ENCODE peak calls at places on chromosomes 5 and 9, in four cellular contexts. One of them, this sample, is unnamed. For H3K27me3, the result is how much of the 10 kb centered on the place peaks cover.

GRCh38 chr9:137432687-137433348 is 8.3 kb downstream of the ENTPD8 start:
- DNase-seq in body of pancreas: no peak
- DNase-seq in lung: no peak
- DNase-seq in naive thymus-derived CD4-positive, alpha-beta T cell: no peak
- DNase-seq in this sample: no peak

GRCh38 chr9:94081864-94082468 is 2.3 kb upstream of the PTPDC1 start:
- DNase-seq in body of pancreas: no peak
- DNase-seq in lung: no peak
- DNase-seq in naive thymus-derived CD4-positive, alpha-beta T cell: no peak
- DNase-seq in this sample: no peak

GRCh38 chr9:27701664-27702063 is 128.4 kb upstream of the C9orf72 start:
- DNase-seq in body of pancreas: peak
- DNase-seq in lung: peak
- DNase-seq in naive thymus-derived CD4-positive, alpha-beta T cell: no peak
- DNase-seq in this sample: no peak

GRCh38 chr9:72933730-72934665 is 18.9 kb downstream of the ALDH1A1 start:
- DNase-seq in body of pancreas: no peak
- DNase-seq in lung: no peak
- DNase-seq in naive thymus-derived CD4-positive, alpha-beta T cell: no peak
- DNase-seq in this sample: no peak

GRCh38 chr5:145245354-145245753 is 589.8 kb downstream of the PRELID2 start:
- DNase-seq in body of pancreas: no peak
- DNase-seq in lung: no peak
- DNase-seq in naive thymus-derived CD4-positive, alpha-beta T cell: no peak
- DNase-seq in this sample: no peak

GRCh38 chr9:115981011-115981410 is 172.6 kb upstream of the PAPPA start:
- DNase-seq in body of pancreas: no peak
- DNase-seq in lung: no peak
- DNase-seq in naive thymus-derived CD4-positive, alpha-beta T cell: no peak
- DNase-seq in this sample: no peak

GRCh38 chr5:169296456-169297220 is 4.3 kb downstream of the SLIT3 start:
- DNase-seq in body of pancreas: peak
- DNase-seq in lung: peak
- DNase-seq in naive thymus-derived CD4-positive, alpha-beta T cell: no peak
- DNase-seq in this sample: no peak

GRCh38 chr5:179889885-179890284 is 17.8 kb downstream of the TBC1D9B start:
- DNase-seq in body of pancreas: no peak
- DNase-seq in lung: no peak
- DNase-seq in naive thymus-derived CD4-positive, alpha-beta T cell: no peak
- DNase-seq in this sample: no peak

GRCh38 chr5:151627650-151628049 is 36.5 kb upstream of the FAT2 start:
- DNase-seq in body of pancreas: no peak
- DNase-seq in lung: no peak
- DNase-seq in naive thymus-derived CD4-positive, alpha-beta T cell: no peak
- DNase-seq in this sample: no peak

GRCh38 chr9:71752352-71752751 is 16.0 kb downstream of the CEMIP2 start:
- DNase-seq in body of pancreas: no peak
- DNase-seq in lung: no peak
- DNase-seq in naive thymus-derived CD4-positive, alpha-beta T cell: no peak
- DNase-seq in this sample: no peak

GRCh38 chr9:79023134-79023577 is 548.6 kb upstream of the TLE4 start:
- DNase-seq in body of pancreas: no peak
- DNase-seq in lung: no peak
- DNase-seq in naive thymus-derived CD4-positive, alpha-beta T cell: no peak
- DNase-seq in this sample: no peak

GRCh38 chr9:131516930-131517329 is 14.1 kb downstream of the UCK1 start:
- DNase-seq in body of pancreas: no peak
- DNase-seq in lung: no peak
- DNase-seq in naive thymus-derived CD4-positive, alpha-beta T cell: no peak
- DNase-seq in this sample: no peak

GRCh38 chr9:17906841-17907779 is 328.2 kb downstream of the SH3GL2 start:
- DNase-seq in body of pancreas: no peak
- DNase-seq in lung: no peak
- DNase-seq in naive thymus-derived CD4-positive, alpha-beta T cell: no peak
- DNase-seq in this sample: no peak

GRCh38 chr5:138569759-138570158 is 5.4 kb downstream of the HSPA9 start:
- DNase-seq in body of pancreas: no peak
- DNase-seq in lung: no peak
- DNase-seq in naive thymus-derived CD4-positive, alpha-beta T cell: no peak
- DNase-seq in this sample: no peak

GRCh38 chr5:148834689-148835088 is 8.3 kb downstream of the ADRB2 start:
- DNase-seq in body of pancreas: no peak
- DNase-seq in lung: no peak
- DNase-seq in naive thymus-derived CD4-positive, alpha-beta T cell: no peak
- DNase-seq in this sample: no peak
- H3K4me3 ChIP-seq in body of pancreas: no peak
- H3K4me3 ChIP-seq in lung: no peak
- H3K4me3 ChIP-seq in naive thymus-derived CD4-positive, alpha-beta T cell: no peak
- H3K4me3 ChIP-seq in this sample: no peak

GRCh38 chr5:73303139-73304079 is 130.4 kb downstream of the TMEM174 start:
- DNase-seq in body of pancreas: peak
- DNase-seq in lung: no peak
- DNase-seq in naive thymus-derived CD4-positive, alpha-beta T cell: no peak
- DNase-seq in this sample: no peak
- H3K27me3 ChIP-seq in body of pancreas: under half
- H3K27me3 ChIP-seq in lung: under half
- H3K27me3 ChIP-seq in naive thymus-derived CD4-positive, alpha-beta T cell: under half
- H3K27me3 ChIP-seq in this sample: under half

GRCh38 chr9:34647651-34648050 is 1.2 kb downstream of the GALT start:
- DNase-seq in body of pancreas: no peak
- DNase-seq in lung: no peak
- DNase-seq in naive thymus-derived CD4-positive, alpha-beta T cell: no peak
- DNase-seq in this sample: peak
- H3K4me3 ChIP-seq in body of pancreas: no peak
- H3K4me3 ChIP-seq in lung: peak
- H3K4me3 ChIP-seq in naive thymus-derived CD4-positive, alpha-beta T cell: peak
- H3K4me3 ChIP-seq in this sample: peak

GRCh38 chr5:123111502-123111901 is 22.5 kb downstream of the PRDM6 start:
- DNase-seq in body of pancreas: no peak
- DNase-seq in lung: no peak
- DNase-seq in naive thymus-derived CD4-positive, alpha-beta T cell: no peak
- DNase-seq in this sample: no peak

GRCh38 chr5:123107343-123108240 is 18.6 kb downstream of the PRDM6 start:
- DNase-seq in body of pancreas: no peak
- DNase-seq in lung: no peak
- DNase-seq in naive thymus-derived CD4-positive, alpha-beta T cell: no peak
- DNase-seq in this sample: no peak

DNA sequence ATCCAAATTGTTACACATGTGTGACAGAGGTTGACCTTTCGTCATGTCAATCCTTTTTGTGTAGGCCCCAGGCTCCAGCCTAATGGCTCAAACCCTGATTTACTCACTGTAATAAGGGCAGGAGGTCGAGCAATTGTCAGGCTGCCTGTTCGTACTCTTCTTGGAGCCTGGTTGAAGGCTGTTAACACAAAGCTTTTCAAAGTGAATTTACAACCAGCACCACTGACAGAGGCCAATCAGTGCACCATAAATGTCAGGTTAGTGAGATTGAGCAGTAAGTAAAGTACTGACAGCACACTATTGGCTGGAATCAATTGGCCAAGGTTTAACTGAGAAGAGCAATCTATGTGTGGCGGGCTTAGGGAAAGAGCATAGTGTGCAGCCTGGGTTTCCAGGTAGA is 16.8 kb downstream of the PRDM6 start:
- DNase-seq in body of pancreas: no peak
- DNase-seq in lung: no peak
- DNase-seq in naive thymus-derived CD4-positive, alpha-beta T cell: no peak
- DNase-seq in this sample: no peak
- H3K27me3 ChIP-seq in body of pancreas: under half
- H3K27me3 ChIP-seq in lung: under half
- H3K27me3 ChIP-seq in naive thymus-derived CD4-positive, alpha-beta T cell: under half
- H3K27me3 ChIP-seq in this sample: under half

DNA sequence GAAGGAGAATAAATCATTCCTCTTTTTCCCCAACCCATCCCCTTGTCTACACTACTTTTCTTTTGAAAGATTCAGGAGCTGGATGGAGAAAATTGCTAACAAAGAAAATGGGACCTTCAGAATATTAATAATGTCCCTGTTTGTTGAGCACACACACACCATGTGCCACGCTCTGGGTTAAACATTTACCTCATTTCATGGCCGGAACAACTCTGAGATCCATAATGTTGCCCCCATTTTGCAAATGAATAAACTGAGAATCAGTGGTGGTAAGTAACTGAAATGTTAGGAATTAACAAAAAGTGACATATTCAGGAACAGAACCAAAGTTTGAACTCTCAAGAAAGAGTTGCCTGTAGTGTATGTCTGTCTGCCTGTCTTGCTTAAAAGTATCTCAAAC is 51.5 kb upstream of the SMAD5 start:
- DNase-seq in body of pancreas: no peak
- DNase-seq in lung: no peak
- DNase-seq in naive thymus-derived CD4-positive, alpha-beta T cell: no peak
- DNase-seq in this sample: no peak
- H3K4me3 ChIP-seq in body of pancreas: no peak
- H3K4me3 ChIP-seq in lung: no peak
- H3K4me3 ChIP-seq in naive thymus-derived CD4-positive, alpha-beta T cell: no peak
- H3K4me3 ChIP-seq in this sample: no peak

GRCh38 chr9:134701581-134702259 is 60.1 kb downstream of the COL5A1 start:
- DNase-seq in body of pancreas: no peak
- DNase-seq in lung: no peak
- DNase-seq in naive thymus-derived CD4-positive, alpha-beta T cell: no peak
- DNase-seq in this sample: no peak

GRCh38 chr9:134700636-134701350 is 59.2 kb downstream of the COL5A1 start:
- DNase-seq in body of pancreas: no peak
- DNase-seq in lung: no peak
- DNase-seq in naive thymus-derived CD4-positive, alpha-beta T cell: no peak
- DNase-seq in this sample: no peak

GRCh38 chr9:134704499-134704898 is 62.9 kb downstream of the COL5A1 start:
- DNase-seq in body of pancreas: no peak
- DNase-seq in lung: no peak
- DNase-seq in naive thymus-derived CD4-positive, alpha-beta T cell: no peak
- DNase-seq in this sample: no peak

GRCh38 chr9:134699343-134699740 is 57.7 kb downstream of the COL5A1 start:
- DNase-seq in body of pancreas: no peak
- DNase-seq in lung: no peak
- DNase-seq in naive thymus-derived CD4-positive, alpha-beta T cell: no peak
- DNase-seq in this sample: no peak

GRCh38 chr9:134702291-134702690 is 60.7 kb downstream of the COL5A1 start:
- DNase-seq in body of pancreas: no peak
- DNase-seq in lung: no peak
- DNase-seq in naive thymus-derived CD4-positive, alpha-beta T cell: no peak
- DNase-seq in this sample: no peak
- H3K27me3 ChIP-seq in body of pancreas: under half
- H3K27me3 ChIP-seq in lung: under half
- H3K27me3 ChIP-seq in naive thymus-derived CD4-positive, alpha-beta T cell: under half
- H3K27me3 ChIP-seq in this sample: under half

GRCh38 chr5:181170237-181170830 is 22.9 kb downstream of the OR2V2 start:
- DNase-seq in body of pancreas: no peak
- DNase-seq in lung: no peak
- DNase-seq in naive thymus-derived CD4-positive, alpha-beta T cell: no peak
- DNase-seq in this sample: no peak
- H3K4me3 ChIP-seq in body of pancreas: no peak
- H3K4me3 ChIP-seq in lung: no peak
- H3K4me3 ChIP-seq in naive thymus-derived CD4-positive, alpha-beta T cell: no peak
- H3K4me3 ChIP-seq in this sample: no peak

GRCh38 chr5:483434-484184 is 40.6 kb downstream of the EXOC3 start:
- DNase-seq in body of pancreas: no peak
- DNase-seq in lung: no peak
- DNase-seq in naive thymus-derived CD4-positive, alpha-beta T cell: no peak
- DNase-seq in this sample: no peak

GRCh38 chr5:482021-482420 is 39.0 kb downstream of the EXOC3 start:
- DNase-seq in body of pancreas: no peak
- DNase-seq in lung: no peak
- DNase-seq in naive thymus-derived CD4-positive, alpha-beta T cell: no peak
- DNase-seq in this sample: no peak

GRCh38 chr5:484556-484955 is 39.7 kb downstream of the SLC9A3 start:
- DNase-seq in body of pancreas: no peak
- DNase-seq in lung: no peak
- DNase-seq in naive thymus-derived CD4-positive, alpha-beta T cell: no peak
- DNase-seq in this sample: no peak

GRCh38 chr5:482506-482905 is 39.5 kb downstream of the EXOC3 start:
- DNase-seq in body of pancreas: no peak
- DNase-seq in lung: no peak
- DNase-seq in naive thymus-derived CD4-positive, alpha-beta T cell: no peak
- DNase-seq in this sample: no peak

DNA sequence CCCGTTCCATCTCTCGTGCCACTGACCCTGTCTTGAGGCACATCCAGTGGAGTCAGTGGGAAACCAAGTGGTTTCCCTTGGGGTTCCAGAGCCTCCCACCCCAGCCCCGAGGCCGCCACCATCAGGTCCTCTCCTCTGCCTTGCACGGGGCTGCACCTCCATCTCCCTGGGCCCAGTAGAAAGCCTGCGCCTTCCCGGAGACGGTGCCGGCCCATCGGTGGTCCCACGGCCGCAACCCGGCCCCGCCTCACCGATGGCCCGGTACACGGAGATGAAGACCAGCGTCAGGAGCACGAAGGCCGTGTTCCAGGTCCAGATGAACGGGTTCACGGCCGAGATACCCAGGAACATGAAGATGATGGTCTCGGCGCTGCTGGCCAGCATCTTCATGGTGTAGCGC is 40.0 kb downstream of the EXOC3 start:
- DNase-seq in body of pancreas: no peak
- DNase-seq in lung: no peak
- DNase-seq in naive thymus-derived CD4-positive, alpha-beta T cell: no peak
- DNase-seq in this sample: no peak
- H3K27me3 ChIP-seq in body of pancreas: under half
- H3K27me3 ChIP-seq in lung: under half
- H3K27me3 ChIP-seq in naive thymus-derived CD4-positive, alpha-beta T cell: under half
- H3K27me3 ChIP-seq in this sample: under half

DNA sequence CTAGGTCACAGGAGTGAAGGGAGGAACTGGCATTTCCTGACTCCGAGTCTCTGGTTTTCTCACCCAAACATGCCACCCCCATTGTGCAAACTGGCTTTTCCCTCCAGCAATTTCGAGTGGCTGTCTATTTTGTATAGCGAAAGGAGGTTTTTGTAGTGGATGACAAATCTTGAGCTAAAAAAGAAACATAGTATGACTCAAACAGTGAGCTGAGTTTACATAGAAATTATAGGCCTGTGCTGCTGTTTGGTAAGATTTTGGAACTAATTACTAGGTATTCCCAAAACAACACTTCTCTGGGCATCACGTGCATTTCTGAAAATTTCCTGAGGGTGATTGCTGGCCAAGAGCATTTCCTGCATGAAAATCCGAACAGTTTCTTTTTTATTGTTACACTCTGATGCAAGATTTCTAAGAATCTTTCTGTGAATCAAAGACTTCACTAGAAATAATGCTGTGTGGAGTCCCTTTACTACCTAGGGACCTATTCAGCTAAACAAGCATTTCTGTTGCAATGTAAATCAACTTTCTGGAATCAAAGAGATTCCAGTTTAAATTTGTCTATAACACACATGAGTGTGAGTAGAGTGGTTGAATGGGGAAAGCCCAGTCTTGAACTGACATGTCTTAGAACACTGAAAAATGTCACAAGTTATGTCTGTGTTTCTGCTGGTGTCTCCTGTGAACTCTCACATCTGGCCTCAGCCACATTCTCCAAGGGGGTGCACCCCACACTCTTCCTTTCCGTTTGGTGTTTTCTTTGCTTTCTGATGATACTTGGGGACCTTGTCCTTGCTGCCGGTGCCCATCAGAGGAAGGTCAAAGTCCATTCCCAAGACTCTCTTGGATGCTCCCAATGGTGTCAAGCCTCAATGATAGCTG is 33.3 kb upstream of the DAPK1 start:
- DNase-seq in body of pancreas: no peak
- DNase-seq in lung: no peak
- DNase-seq in naive thymus-derived CD4-positive, alpha-beta T cell: no peak
- DNase-seq in this sample: no peak
- H3K4me3 ChIP-seq in body of pancreas: no peak
- H3K4me3 ChIP-seq in lung: no peak
- H3K4me3 ChIP-seq in naive thymus-derived CD4-positive, alpha-beta T cell: no peak
- H3K4me3 ChIP-seq in this sample: no peak